ENCODE peak calls at places on chromosomes 7 and 10, in nine cellular contexts. One of them, this sample, is unnamed.

GRCh38 chr10:129637841-129638240 is 170.8 kb downstream of the MGMT start:
- DNase-seq in GM13977: no peak
- DNase-seq in uterus: no peak
- DNase-seq in cardiac muscle cell: no peak
- DNase-seq in IMR-90: no peak
- DNase-seq in left ventricle myocardium inferior: no peak
- DNase-seq in WERI-Rb-1: no peak
- DNase-seq in GM10248: no peak
- DNase-seq in A673: no peak
- DNase-seq in this sample: no peak

GRCh38 chr7:144391823-144392255 is 11.7 kb downstream of the NOBOX start:
- DNase-seq in GM10248: peak; percentile 65
- DNase-seq in WERI-Rb-1: no peak
- DNase-seq in GM13977: peak; percentile 67
- DNase-seq in uterus: peak; percentile 23
- DNase-seq in A673: peak; percentile 78
- DNase-seq in left ventricle myocardium inferior: no peak
- DNase-seq in cardiac muscle cell: peak; percentile 61
- DNase-seq in IMR-90: peak; percentile 39
- DNase-seq in this sample: no peak

GRCh38 chr7:143384148-143384547 is 3.0 kb downstream of the ZYX start:
- DNase-seq in IMR-90: peak; percentile 59
- DNase-seq in left ventricle myocardium inferior: no peak
- DNase-seq in GM13977: no peak
- DNase-seq in WERI-Rb-1: no peak
- DNase-seq in uterus: no peak
- DNase-seq in cardiac muscle cell: no peak
- DNase-seq in A673: no peak
- DNase-seq in GM10248: no peak
- DNase-seq in this sample: no peak

GRCh38 chr7:36896956-36897594 is 172.8 kb upstream of the AOAH start:
- DNase-seq in GM13977: no peak
- DNase-seq in left ventricle myocardium inferior: no peak
- DNase-seq in uterus: no peak
- DNase-seq in WERI-Rb-1: no peak
- DNase-seq in A673: no peak
- DNase-seq in IMR-90: no peak
- DNase-seq in cardiac muscle cell: no peak
- DNase-seq in GM10248: no peak
- DNase-seq in this sample: no peak

GRCh38 chr7:12706900-12707536 is 19.6 kb downstream of the ARL4A start:
- DNase-seq in GM10248: no peak
- DNase-seq in uterus: no peak
- DNase-seq in GM13977: no peak
- DNase-seq in cardiac muscle cell: no peak
- DNase-seq in IMR-90: peak; percentile 84
- DNase-seq in left ventricle myocardium inferior: no peak
- DNase-seq in A673: no peak
- DNase-seq in WERI-Rb-1: no peak
- DNase-seq in this sample: no peak

GRCh38 chr7:112386619-112387018 is 63.6 kb upstream of the IFRD1 start:
- DNase-seq in WERI-Rb-1: no peak
- DNase-seq in GM10248: no peak
- DNase-seq in cardiac muscle cell: no peak
- DNase-seq in left ventricle myocardium inferior: no peak
- DNase-seq in A673: no peak
- DNase-seq in GM13977: no peak
- DNase-seq in uterus: no peak
- DNase-seq in IMR-90: no peak
- DNase-seq in this sample: no peak

GRCh38 chr10:132145002-132145401 is 41.7 kb upstream of the DPYSL4 start:
- DNase-seq in IMR-90: no peak
- DNase-seq in cardiac muscle cell: no peak
- DNase-seq in GM10248: no peak
- DNase-seq in A673: no peak
- DNase-seq in uterus: no peak
- DNase-seq in WERI-Rb-1: no peak
- DNase-seq in GM13977: no peak
- DNase-seq in left ventricle myocardium inferior: no peak
- DNase-seq in this sample: no peak

GRCh38 chr10:97426776-97427570 is 982 bp downstream of the PGAM1 start:
- DNase-seq in A673: peak; percentile 51
- DNase-seq in IMR-90: no peak
- DNase-seq in cardiac muscle cell: peak; percentile 39
- DNase-seq in left ventricle myocardium inferior: no peak
- DNase-seq in uterus: no peak
- DNase-seq in WERI-Rb-1: no peak
- DNase-seq in GM13977: no peak
- DNase-seq in GM10248: no peak
- DNase-seq in this sample: no peak

GRCh38 chr10:131885391-131886165 is 15.2 kb upstream of the PPP2R2D start:
- DNase-seq in GM13977: peak; percentile 88
- DNase-seq in A673: peak; percentile 80
- DNase-seq in WERI-Rb-1: peak; percentile 74
- DNase-seq in uterus: peak; percentile 62
- DNase-seq in GM10248: peak; percentile 87
- DNase-seq in cardiac muscle cell: peak; percentile 84
- DNase-seq in IMR-90: peak; percentile 39
- DNase-seq in left ventricle myocardium inferior: peak; percentile 74
- DNase-seq in this sample: peak; percentile 83

GRCh38 chr7:2109251-2109935 is 123.4 kb downstream of the MAD1L1 start:
- DNase-seq in cardiac muscle cell: no peak
- DNase-seq in GM10248: no peak
- DNase-seq in WERI-Rb-1: no peak
- DNase-seq in IMR-90: peak; percentile 40
- DNase-seq in left ventricle myocardium inferior: no peak
- DNase-seq in A673: peak; percentile 42
- DNase-seq in GM13977: no peak
- DNase-seq in uterus: no peak
- DNase-seq in this sample: no peak

GRCh38 chr10:70702193-70702763 is 30.0 kb downstream of the ADAMTS14 start:
- DNase-seq in A673: no peak
- DNase-seq in GM13977: no peak
- DNase-seq in IMR-90: no peak
- DNase-seq in cardiac muscle cell: no peak
- DNase-seq in WERI-Rb-1: no peak
- DNase-seq in uterus: no peak
- DNase-seq in left ventricle myocardium inferior: no peak
- DNase-seq in GM10248: no peak
- DNase-seq in this sample: no peak

GRCh38 chr7:22885824-22886255 is 63.2 kb upstream of the TOMM7 start:
- DNase-seq in A673: peak; percentile 57
- DNase-seq in GM13977: peak; percentile 74
- DNase-seq in IMR-90: peak; percentile 27
- DNase-seq in left ventricle myocardium inferior: no peak
- DNase-seq in uterus: no peak
- DNase-seq in cardiac muscle cell: no peak
- DNase-seq in WERI-Rb-1: no peak
- DNase-seq in GM10248: peak; percentile 73
- DNase-seq in this sample: no peak

GRCh38 chr10:131079314-131079713 is 232.2 kb downstream of the TCERG1L start:
- DNase-seq in IMR-90: no peak
- DNase-seq in left ventricle myocardium inferior: no peak
- DNase-seq in uterus: no peak
- DNase-seq in GM13977: no peak
- DNase-seq in GM10248: no peak
- DNase-seq in cardiac muscle cell: no peak
- DNase-seq in A673: no peak
- DNase-seq in WERI-Rb-1: no peak
- DNase-seq in this sample: no peak

GRCh38 chr10:31121074-31121685 is 89.5 kb upstream of the ZNF438 start:
- DNase-seq in A673: no peak
- DNase-seq in left ventricle myocardium inferior: no peak
- DNase-seq in GM10248: no peak
- DNase-seq in uterus: no peak
- DNase-seq in GM13977: no peak
- DNase-seq in WERI-Rb-1: no peak
- DNase-seq in cardiac muscle cell: no peak
- DNase-seq in IMR-90: peak; percentile 31
- DNase-seq in this sample: no peak

GRCh38 chr10:100882681-100883321 is 30.0 kb upstream of the SLF2 start:
- DNase-seq in A673: peak; percentile 40
- DNase-seq in IMR-90: peak; percentile 87
- DNase-seq in WERI-Rb-1: no peak
- DNase-seq in uterus: peak; percentile 52
- DNase-seq in cardiac muscle cell: no peak
- DNase-seq in GM10248: no peak
- DNase-seq in GM13977: no peak
- DNase-seq in left ventricle myocardium inferior: peak; percentile 27
- DNase-seq in this sample: no peak

GRCh38 chr7:140683657-140684056 is 10.9 kb downstream of the ADCK2 start:
- DNase-seq in GM13977: no peak
- DNase-seq in GM10248: no peak
- DNase-seq in A673: no peak
- DNase-seq in IMR-90: no peak
- DNase-seq in left ventricle myocardium inferior: no peak
- DNase-seq in uterus: no peak
- DNase-seq in WERI-Rb-1: no peak
- DNase-seq in cardiac muscle cell: no peak
- DNase-seq in this sample: no peak

GRCh38 chr7:28432105-28432504 is 19.8 kb downstream of the CREB5 start:
- DNase-seq in GM10248: no peak
- DNase-seq in WERI-Rb-1: no peak
- DNase-seq in A673: no peak
- DNase-seq in uterus: peak; percentile 20
- DNase-seq in cardiac muscle cell: no peak
- DNase-seq in left ventricle myocardium inferior: no peak
- DNase-seq in IMR-90: no peak
- DNase-seq in GM13977: no peak
- DNase-seq in this sample: no peak

GRCh38 chr10:103238506-103239252 is 7.0 kb upstream of the RPEL1 start:
- DNase-seq in cardiac muscle cell: peak; percentile 42
- DNase-seq in IMR-90: peak; percentile 61
- DNase-seq in GM13977: no peak
- DNase-seq in WERI-Rb-1: peak; percentile 48
- DNase-seq in left ventricle myocardium inferior: no peak
- DNase-seq in uterus: no peak
- DNase-seq in A673: peak; percentile 38
- DNase-seq in GM10248: no peak
- DNase-seq in this sample: no peak

GRCh38 chr7:123538897-123539296 is 4.5 kb upstream of the IQUB start:
- DNase-seq in left ventricle myocardium inferior: no peak
- DNase-seq in uterus: no peak
- DNase-seq in cardiac muscle cell: no peak
- DNase-seq in GM13977: no peak
- DNase-seq in A673: peak; percentile 19
- DNase-seq in GM10248: no peak
- DNase-seq in IMR-90: peak; percentile 10
- DNase-seq in WERI-Rb-1: no peak
- DNase-seq in this sample: no peak

GRCh38 chr7:123538189-123538714 is 3.9 kb upstream of the IQUB start:
- DNase-seq in cardiac muscle cell: no peak
- DNase-seq in GM10248: no peak
- DNase-seq in WERI-Rb-1: no peak
- DNase-seq in uterus: no peak
- DNase-seq in A673: peak; percentile 82
- DNase-seq in left ventricle myocardium inferior: no peak
- DNase-seq in GM13977: no peak
- DNase-seq in IMR-90: peak; percentile 90
- DNase-seq in this sample: no peak

GRCh38 chr7:123534383-123535260 is at the start of gene IQUB:
- DNase-seq in A673: peak; percentile 97
- DNase-seq in IMR-90: peak; percentile 95
- DNase-seq in WERI-Rb-1: peak; percentile 97
- DNase-seq in uterus: peak; percentile 98
- DNase-seq in cardiac muscle cell: peak; percentile 98
- DNase-seq in GM13977: peak; percentile 95
- DNase-seq in left ventricle myocardium inferior: peak; percentile 99
- DNase-seq in GM10248: peak; percentile 95
- DNase-seq in this sample: peak; percentile 95

GRCh38 chr7:123535517-123535916 is 1.1 kb upstream of the IQUB start:
- DNase-seq in left ventricle myocardium inferior: no peak
- DNase-seq in IMR-90: no peak
- DNase-seq in A673: no peak
- DNase-seq in GM13977: no peak
- DNase-seq in WERI-Rb-1: no peak
- DNase-seq in cardiac muscle cell: no peak
- DNase-seq in GM10248: no peak
- DNase-seq in uterus: no peak
- DNase-seq in this sample: no peak

GRCh38 chr7:123537026-123537642 is 2.7 kb upstream of the IQUB start:
- DNase-seq in IMR-90: peak; percentile 22
- DNase-seq in GM13977: no peak
- DNase-seq in uterus: no peak
- DNase-seq in GM10248: no peak
- DNase-seq in cardiac muscle cell: no peak
- DNase-seq in A673: peak; percentile 50
- DNase-seq in WERI-Rb-1: no peak
- DNase-seq in left ventricle myocardium inferior: no peak
- DNase-seq in this sample: no peak
- TF ChIP-seq CTCF in IMR-90: peak; percentile 41
- TF ChIP-seq CTCF in GM13977: peak; percentile 40
- TF ChIP-seq CTCF in uterus: peak; percentile 40
- TF ChIP-seq CTCF in GM10248: peak; percentile 51
- TF ChIP-seq CTCF in cardiac muscle cell: peak; percentile 48
- TF ChIP-seq CTCF in A673: peak; percentile 70
- TF ChIP-seq CTCF in WERI-Rb-1: no peak
- TF ChIP-seq CTCF in left ventricle myocardium inferior: peak; percentile 68
- TF ChIP-seq CTCF in this sample: peak; percentile 64

GRCh38 chr10:19347592-19347991 is 299.0 kb downstream of the MALRD1 start:
- DNase-seq in GM10248: no peak
- DNase-seq in GM13977: no peak
- DNase-seq in left ventricle myocardium inferior: no peak
- DNase-seq in WERI-Rb-1: no peak
- DNase-seq in IMR-90: no peak
- DNase-seq in cardiac muscle cell: peak; percentile 31
- DNase-seq in uterus: no peak
- DNase-seq in A673: peak; percentile 23
- DNase-seq in this sample: no peak
- TF ChIP-seq CTCF in GM10248: no peak
- TF ChIP-seq CTCF in GM13977: no peak
- TF ChIP-seq CTCF in left ventricle myocardium inferior: no peak
- TF ChIP-seq CTCF in WERI-Rb-1: no peak
- TF ChIP-seq CTCF in IMR-90: peak; percentile 19
- TF ChIP-seq CTCF in cardiac muscle cell: peak; percentile 36
- TF ChIP-seq CTCF in uterus: no peak
- TF ChIP-seq CTCF in A673: peak; percentile 49
- TF ChIP-seq CTCF in this sample: peak; percentile 48

DNA sequence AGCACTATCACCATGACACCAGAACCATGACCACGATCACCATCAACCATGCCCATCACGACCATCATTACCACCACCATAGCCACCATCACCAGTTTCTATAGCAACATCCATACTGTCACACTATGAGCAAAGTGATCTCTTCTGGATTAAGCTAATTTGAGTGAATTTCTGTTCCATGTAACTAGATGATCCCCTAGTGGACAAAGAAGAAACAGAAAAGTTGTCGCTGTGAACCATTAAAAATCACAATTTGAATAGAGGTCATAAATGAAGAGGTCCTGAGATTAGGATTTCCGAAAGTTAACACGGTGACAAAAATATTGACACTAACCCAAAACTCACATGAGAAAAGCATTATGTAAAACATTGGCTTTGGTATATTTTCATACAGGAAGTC is 77.6 kb downstream of the CLRN3 start:
- DNase-seq in uterus: no peak
- DNase-seq in WERI-Rb-1: no peak
- DNase-seq in cardiac muscle cell: no peak
- DNase-seq in A673: no peak
- DNase-seq in left ventricle myocardium inferior: no peak
- DNase-seq in IMR-90: no peak
- DNase-seq in GM13977: no peak
- DNase-seq in GM10248: no peak
- DNase-seq in this sample: no peak
- TF ChIP-seq CTCF in uterus: peak; percentile 13
- TF ChIP-seq CTCF in WERI-Rb-1: peak; percentile 8
- TF ChIP-seq CTCF in cardiac muscle cell: peak; percentile 7
- TF ChIP-seq CTCF in A673: peak; percentile 48
- TF ChIP-seq CTCF in left ventricle myocardium inferior: no peak
- TF ChIP-seq CTCF in IMR-90: peak; percentile 0
- TF ChIP-seq CTCF in GM13977: no peak
- TF ChIP-seq CTCF in GM10248: no peak
- TF ChIP-seq CTCF in this sample: peak; percentile 45

GRCh38 chr7:30511973-30512662 is 7.5 kb upstream of the GGCT start:
- DNase-seq in left ventricle myocardium inferior: no peak
- DNase-seq in A673: no peak
- DNase-seq in IMR-90: no peak
- DNase-seq in cardiac muscle cell: no peak
- DNase-seq in WERI-Rb-1: no peak
- DNase-seq in uterus: no peak
- DNase-seq in GM10248: no peak
- DNase-seq in GM13977: no peak
- DNase-seq in this sample: no peak
- TF ChIP-seq CTCF in left ventricle myocardium inferior: no peak
- TF ChIP-seq CTCF in A673: no peak
- TF ChIP-seq CTCF in IMR-90: no peak
- TF ChIP-seq CTCF in cardiac muscle cell: no peak
- TF ChIP-seq CTCF in WERI-Rb-1: no peak
- TF ChIP-seq CTCF in uterus: no peak
- TF ChIP-seq CTCF in GM10248: no peak
- TF ChIP-seq CTCF in GM13977: no peak
- TF ChIP-seq CTCF in this sample: no peak